ENCODE peak calls at places on chromosomes 12 and 14, in ten cellular contexts. M is adrenal gland, G is stomach, H is mucosa of descending colon, W is fibroblast of the aortic adventitia, P is pancreas, F is cardiac muscle cell, N is choroid plexus epithelial cell, X is tibial artery, T is fibroblast of mammary gland. Q is an unnamed sample.

GRCh38 chr12:113092478-113093408 is 36.2 kb downstream of the DTX1 start:
- DNase-seq in H (peak; percentile 84), F (peak; percentile 42), P (peak; percentile 29), M (peak; percentile 40), N (peak; percentile 25), T (no peak), G (peak; percentile 68), X (no peak), W (peak; percentile 4), Q (no peak)

GRCh38 chr12:48980389-48980952 is 2.3 kb downstream of the WNT1 start:
- DNase-seq in X (no peak), M (no peak), W (no peak), H (peak; percentile 70), N (no peak), T (no peak), P (no peak), G (no peak), F (no peak), Q (no peak)

GRCh38 chr14:64303471-64303917 is 9.3 kb upstream of the ESR2 start:
- DNase-seq in P (no peak), T (peak; percentile 69), W (peak; percentile 77), H (no peak), N (peak; percentile 78), M (no peak), X (no peak), G (no peak), F (peak; percentile 76), Q (peak; percentile 69)

GRCh38 chr14:103385994-103386491 is 828 bp downstream of the MARK3 start:
- DNase-seq in F (peak; percentile 60), M (peak; percentile 56), T (peak; percentile 45), G (peak; percentile 35), X (peak; percentile 71), W (peak; percentile 31), N (peak; percentile 47), P (peak; percentile 26), H (peak; percentile 58), Q (no peak)

GRCh38 chr12:92614502-92614901 is 88.3 kb upstream of the PLEKHG7 start:
- DNase-seq in H (no peak), G (no peak), W (peak; percentile 19), M (no peak), N (no peak), F (no peak), P (no peak), T (no peak), X (no peak), Q (no peak)

GRCh38 chr12:108193922-108194321 is 64.8 kb downstream of the WSCD2 start:
- DNase-seq in W (peak; percentile 17), G (no peak), N (peak; percentile 46), X (no peak), F (peak; percentile 71), M (peak; percentile 44), H (no peak), T (peak; percentile 18), P (no peak), Q (no peak)

GRCh38 chr12:118377005-118377890 is 893 bp downstream of the SUDS3 start:
- DNase-seq in P (no peak), G (no peak), X (no peak), W (no peak), F (no peak), T (no peak), N (no peak), H (no peak), M (no peak), Q (no peak)

GRCh38 chr14:84254205-84254788 is 1275.6 kb upstream of the FLRT2 start:
- DNase-seq in X (no peak), F (no peak), N (peak; percentile 50), W (peak; percentile 29), M (no peak), H (no peak), P (no peak), T (no peak), G (no peak), Q (peak; percentile 75)

GRCh38 chr12:84619053-84619452 is 293.5 kb downstream of the SLC6A15 start:
- DNase-seq in N (peak; percentile 26), P (no peak), M (no peak), T (peak; percentile 10), F (no peak), X (no peak), W (peak; percentile 12), H (no peak), G (no peak), Q (no peak)

GRCh38 chr14:69261761-69262331 is 1.9 kb downstream of the GALNT16 start:
- DNase-seq in M (no peak), G (no peak), F (peak; percentile 53), P (no peak), T (no peak), N (no peak), X (peak; percentile 65), W (no peak), H (no peak), Q (no peak)

GRCh38 chr14:104686624-104687517 is 2.5 kb upstream of the INF2 start:
- DNase-seq in F (no peak), N (no peak), G (peak; percentile 75), M (no peak), H (peak; percentile 73), P (no peak), X (peak; percentile 65), T (no peak), W (no peak), Q (no peak)

DNA sequence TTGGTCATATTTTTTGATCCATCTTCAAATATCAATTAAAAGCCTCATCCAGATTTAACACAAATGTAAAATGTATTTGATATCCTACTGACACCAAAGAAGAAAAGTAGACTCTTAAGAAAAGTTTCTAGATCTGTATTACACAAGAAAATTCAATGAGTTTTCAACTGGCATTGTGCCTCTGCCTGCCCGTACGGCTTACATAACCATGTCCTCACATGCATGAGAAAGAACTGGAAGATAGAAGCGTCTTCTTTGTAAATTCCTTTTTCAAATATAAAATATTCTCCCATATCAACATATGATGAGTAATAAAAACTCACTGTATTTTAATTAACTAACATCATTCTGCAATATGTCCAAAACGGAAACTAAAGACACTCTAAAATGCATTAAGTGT is 7.2 kb downstream of the ANKS1B start:
- DNase-seq in X (no peak), T (no peak), N (no peak), F (no peak), G (no peak), P (no peak), M (no peak), W (peak; percentile 11), H (no peak), Q (no peak)
- TF ChIP-seq CTCF in X (no peak), T (no peak), N (no peak), F (no peak), G (no peak), P (no peak), M (no peak), W (no peak), H (no peak), Q (no peak)

DNA sequence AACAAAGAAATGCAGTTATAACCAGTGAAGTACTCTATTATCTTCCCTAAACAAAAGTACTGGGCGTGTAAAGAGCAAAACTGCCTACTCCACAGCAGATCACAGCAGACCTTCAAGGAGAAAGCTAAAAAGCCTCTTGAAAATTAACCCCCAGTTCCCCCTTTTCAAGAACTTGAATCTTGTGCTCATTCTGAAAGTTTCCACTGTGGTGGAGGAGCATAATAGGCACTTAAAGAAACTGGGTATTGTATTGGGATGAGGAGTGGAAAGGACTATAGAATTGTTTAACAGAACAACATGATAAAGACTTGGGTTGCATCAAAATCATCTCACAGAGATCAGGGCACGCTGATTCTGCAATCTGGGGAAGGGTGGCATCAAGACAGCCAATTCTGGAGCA is 51.1 kb downstream of the SLC25A47 start:
- DNase-seq in H (no peak), G (no peak), N (no peak), W (no peak), X (no peak), F (no peak), T (no peak), P (no peak), M (no peak), Q (no peak)
- H3K4me3 ChIP-seq in H (no peak overlapping the region), G (peak overlapping the region; percentile 70), N (peak overlapping the region; percentile 83), W (peak overlapping the region; percentile 98), X (no peak overlapping the region), F (no peak overlapping the region), T (peak overlapping the region; percentile 82), P (no peak overlapping the region), M (no peak overlapping the region), Q (no peak overlapping the region)

DNA sequence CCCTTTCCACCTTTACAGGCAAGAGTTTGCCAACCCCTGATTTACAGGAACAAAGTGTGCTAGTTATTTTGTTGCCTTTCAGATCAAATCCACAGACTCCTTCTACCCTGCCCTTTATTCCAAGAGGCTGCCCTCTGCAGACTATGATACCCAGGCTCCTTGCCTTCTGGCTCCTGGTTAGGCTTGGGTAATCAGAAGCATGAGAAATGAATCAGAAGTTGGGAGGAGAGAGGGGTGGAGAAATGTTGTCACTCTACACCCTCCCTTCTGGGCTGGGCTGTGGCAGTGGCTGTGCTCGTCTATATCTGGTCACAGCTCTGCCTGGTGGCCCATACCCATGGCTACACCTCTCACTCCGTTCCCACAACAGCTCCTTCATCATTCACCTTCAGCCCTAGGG is 204.6 kb upstream of the PLXNC1 start:
- DNase-seq in M (peak; percentile 68), T (peak; percentile 72), G (no peak), N (peak; percentile 36), F (peak; percentile 3), H (no peak), X (peak; percentile 79), W (peak; percentile 69), P (no peak), Q (peak; percentile 70)
- TF ChIP-seq CTCF in M (no peak), T (peak; percentile 1), G (no peak), N (no peak), F (no peak), H (no peak), X (no peak), W (peak; percentile 4), P (no peak), Q (no peak)

GRCh38 chr12:15444523-15444922 is 122.2 kb downstream of the PTPRO start:
- DNase-seq in F (no peak), H (no peak), P (no peak), G (no peak), N (no peak), T (no peak), M (no peak), X (no peak), W (no peak), Q (no peak)
- H3K4me3 ChIP-seq in F (no peak overlapping the region), H (no peak overlapping the region), P (no peak overlapping the region), G (no peak overlapping the region), N (no peak overlapping the region), T (no peak overlapping the region), M (no peak overlapping the region), X (no peak overlapping the region), W (no peak overlapping the region), Q (no peak overlapping the region)

GRCh38 chr12:52952082-52952801 is 3.3 kb downstream of the KRT18 start:
- DNase-seq in M (peak; percentile 87), X (no peak), F (no peak), H (peak; percentile 75), P (peak; percentile 86), W (peak; percentile 51), N (no peak), T (no peak), G (peak; percentile 80), Q (no peak)
- TF ChIP-seq CTCF in M (no peak), X (no peak), F (peak; percentile 24), H (no peak), P (peak; percentile 34), W (peak; percentile 31), N (peak; percentile 21), T (no peak), G (no peak), Q (peak; percentile 22)

Q was measured in LNCaP clone FGC.